ENCODE peak calls at places on chromosome 15, in five cellular contexts. A, I, F, W and T are unnamed samples.

GRCh38 chr15:45333550-45333949 is 44.8 kb downstream of the GATM start:
- DNase-seq in I (peak), F (peak), A (peak), W (no peak), T (no peak)

GRCh38 chr15:61748529-61748928 is 311.7 kb downstream of the VPS13C start:
- DNase-seq in F (no peak), I (no peak), W (no peak), A (peak), T (no peak)

GRCh38 chr15:59825926-59826325 is 136.8 kb upstream of the BNIP2 start:
- DNase-seq in A (no peak), F (no peak), W (no peak), I (no peak), T (no peak)

GRCh38 chr15:42737529-42738328 is 801 bp upstream of the CDAN1 start:
- DNase-seq in F (peak), I (no peak), A (no peak), W (peak), T (peak)

GRCh38 chr15:92811514-92811913 is 88.6 kb upstream of the CHD2 start:
- DNase-seq in F (no peak), I (peak), A (no peak), W (peak), T (no peak)

GRCh38 chr15:85296615-85297402 is 83.6 kb upstream of the AKAP13 start:
- DNase-seq in A (peak), F (peak), I (peak), W (peak), T (peak)

GRCh38 chr15:88616240-88616639 is 4.9 kb upstream of the AEN start:
- DNase-seq in I (no peak), F (no peak), A (no peak), W (no peak), T (no peak)

GRCh38 chr15:34664418-34664817 is 81.0 kb upstream of the GOLGA8B start:
- DNase-seq in A (no peak), I (no peak), W (no peak), F (peak), T (no peak)

GRCh38 chr15:77417642-77418041 is 2.3 kb downstream of the PEAK1 start:
- DNase-seq in I (no peak), W (no peak), A (peak), F (no peak), T (no peak)

GRCh38 chr15:27932600-27932999 is 166.5 kb downstream of the OCA2 start:
- DNase-seq in A (no peak), I (no peak), W (no peak), F (no peak), T (no peak)

GRCh38 chr15:52503788-52504496 is 24.7 kb downstream of the MYO5A start:
- DNase-seq in F (peak), I (no peak), W (peak), A (no peak), T (peak)

GRCh38 chr15:73691398-73691797 is 7.2 kb downstream of the CD276 start:
- DNase-seq in W (peak), A (peak), I (peak), F (peak), T (no peak)

GRCh38 chr15:73366766-73367623 is 1.8 kb downstream of the HCN4 start:
- DNase-seq in I (no peak), A (no peak), W (no peak), F (peak), T (no peak)

GRCh38 chr15:29978411-29979382 is 104.1 kb upstream of the GOLGA8J start:
- DNase-seq in W (no peak), F (peak), I (no peak), A (peak), T (no peak)

GRCh38 chr15:27475395-27475794 is 504.4 kb downstream of the GABRG3 start:
- DNase-seq in A (no peak), I (no peak), W (no peak), F (no peak), T (no peak)

GRCh38 chr15:48493084-48493762 is 152.3 kb downstream of the FBN1 start:
- DNase-seq in F (peak), W (no peak), A (peak), I (no peak), T (no peak)

GRCh38 chr15:96716100-96716499 is 385.6 kb downstream of the NR2F2 start:
- DNase-seq in W (no peak), I (no peak), A (no peak), F (no peak), T (no peak)

GRCh38 chr15:100133981-100134711 is 207.6 kb downstream of the ADAMTS17 start:
- DNase-seq in W (no peak), F (no peak), I (no peak), A (no peak), T (no peak)

GRCh38 chr15:78420766-78421165 is 17.2 kb upstream of the IREB2 start:
- DNase-seq in A (no peak), W (no peak), F (no peak), I (no peak), T (no peak)

GRCh38 chr15:25693321-25694237 is 169.5 kb downstream of the ATP10A start:
- DNase-seq in I (peak), A (peak), F (peak), W (peak), T (no peak)

GRCh38 chr15:97902140-97902780 is 58.2 kb upstream of the ARRDC4 start:
- DNase-seq in I (no peak), A (no peak), F (no peak), W (no peak), T (no peak)

GRCh38 chr15:100108846-100109245 is 232.9 kb downstream of the ADAMTS17 start:
- DNase-seq in F (no peak), W (no peak), A (no peak), I (no peak), T (no peak)

GRCh38 chr15:25251700-25252390 is 187.0 kb downstream of the UBE3A start:
- DNase-seq in A (no peak), F (peak), W (no peak), I (peak), T (no peak)

GRCh38 chr15:31214158-31214863 is 112.3 kb upstream of the KLF13 start:
- DNase-seq in I (no peak), A (no peak), W (no peak), F (no peak), T (peak)

GRCh38 chr15:72184165-72184811 is 13.3 kb downstream of the GRAMD2A start:
- DNase-seq in F (peak), I (peak), A (no peak), W (no peak), T (no peak)

GRCh38 chr15:95679847-95680582 is 650.5 kb upstream of the NR2F2 start:
- DNase-seq in I (no peak), W (no peak), A (no peak), F (no peak), T (no peak)

GRCh38 chr15:99917237-99917636 is 184.0 kb upstream of the LYSMD4 start:
- DNase-seq in A (no peak), F (no peak), W (no peak), I (no peak), T (no peak)

GRCh38 chr15:70023064-70023768 is 74.5 kb downstream of the TLE3 start:
- DNase-seq in F (peak), A (peak), I (peak), W (peak), T (peak)

GRCh38 chr15:70461992-70462391 is 301.4 kb downstream of the UACA start:
- DNase-seq in I (no peak), F (no peak), A (no peak), W (no peak), T (no peak)

GRCh38 chr15:92714071-92714456 is 58.5 kb upstream of the FAM174B start:
- DNase-seq in W (no peak), I (peak), F (peak), A (peak), T (no peak)

GRCh38 chr15:69200773-69201745 is 40.6 kb downstream of the GLCE start:
- DNase-seq in I (no peak), W (no peak), A (no peak), F (no peak), T (no peak)

GRCh38 chr15:84598250-84598649 is 2.6 kb upstream of the ZSCAN2 start:
- DNase-seq in W (peak), A (no peak), I (no peak), F (no peak), T (peak)

GRCh38 chr15:38650384-38650783 is 85.8 kb upstream of the RASGRP1 start:
- DNase-seq in F (no peak), I (no peak), A (no peak), W (no peak), T (peak)

GRCh38 chr15:101432982-101433381 is 56.5 kb downstream of the PCSK6 start:
- DNase-seq in A (no peak), W (no peak), F (no peak), I (no peak), T (no peak)

GRCh38 chr15:50262533-50262932 is 3.0 kb downstream of the HDC start:
- DNase-seq in F (no peak), I (no peak), W (no peak), A (no peak), T (no peak)

GRCh38 chr15:90598053-90598577 is 68.4 kb downstream of the CRTC3 start:
- DNase-seq in I (peak), A (no peak), F (no peak), W (peak), T (no peak)
- H2AFZ ChIP-seq in I (no peak), A (no peak), F (no peak), W (peak), T (no peak)

GRCh38 chr15:81289910-81290309 is 34.0 kb downstream of the STARD5 start:
- DNase-seq in A (no peak), F (no peak), I (no peak), W (no peak), T (no peak)

GRCh38 chr15:81294501-81294850 is 29.5 kb downstream of the STARD5 start:
- DNase-seq in I (no peak), A (no peak), W (no peak), F (no peak), T (no peak)

GRCh38 chr15:81291916-81292424 is 32.0 kb downstream of the STARD5 start:
- DNase-seq in A (no peak), W (no peak), F (no peak), I (no peak), T (no peak)

GRCh38 chr15:81293728-81294500 is 30.0 kb downstream of the STARD5 start:
- DNase-seq in I (no peak), A (no peak), W (no peak), F (no peak), T (peak)

GRCh38 chr15:81292516-81293001 is 31.4 kb downstream of the STARD5 start:
- DNase-seq in A (no peak), I (no peak), W (no peak), F (no peak), T (no peak)
- H3K4me3 ChIP-seq in A (no peak), I (no peak), W (no peak), F (no peak), T (no peak)

GRCh38 chr15:74994685-74995084 is 678 bp upstream of the SCAMP5 start:
- DNase-seq in W (no peak), A (no peak), I (no peak), F (peak), T (no peak)
- H3K27ac ChIP-seq in W (no peak), A (no peak), I (no peak), F (no peak), T (no peak)

GRCh38 chr15:40234783-40235182 is 4.1 kb upstream of the PAK6 start:
- DNase-seq in A (no peak), F (peak), W (peak), I (peak), T (peak)

GRCh38 chr15:40233727-40234577 is 4.9 kb upstream of the PAK6 start:
- DNase-seq in A (no peak), W (no peak), F (peak), I (peak), T (no peak)

GRCh38 chr15:40238481-40238926 is 359 bp upstream of the PAK6 start:
- DNase-seq in F (peak), A (no peak), W (no peak), I (no peak), T (no peak)

GRCh38 chr15:40232625-40233070 is 6.2 kb upstream of the PAK6 start:
- DNase-seq in F (peak), I (peak), W (no peak), A (peak), T (peak)

GRCh38 chr15:40235201-40235890 is 3.5 kb upstream of the PAK6 start:
- DNase-seq in I (no peak), F (peak), A (no peak), W (no peak), T (peak)
- H2AFZ ChIP-seq in I (no peak), F (no peak), A (no peak), W (no peak), T (peak)

DNA sequence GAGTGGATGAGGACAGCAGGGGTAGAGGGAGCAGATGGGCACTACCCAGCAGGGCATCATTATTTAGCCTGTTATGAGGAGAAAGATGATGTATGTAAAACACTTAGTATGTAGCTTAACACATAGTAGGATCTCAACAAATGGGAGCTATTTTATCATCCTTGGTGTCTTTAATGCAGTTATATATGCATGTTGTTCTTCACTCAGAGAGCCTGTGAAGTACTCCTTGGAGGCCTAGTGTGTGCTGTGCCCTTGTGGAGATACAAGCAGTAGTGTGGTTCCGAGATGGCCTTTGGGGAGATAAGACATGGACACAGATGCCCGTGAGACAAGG is 124.2 kb downstream of the LIPC start:
- DNase-seq in A (no peak), W (no peak), F (no peak), I (no peak), T (no peak)
- H3K4me3 ChIP-seq in A (no peak), W (no peak), F (no peak), I (no peak), T (no peak)